ENCODE peak calls at places on chromosomes 16 and 17, in eight cellular contexts. E is heart right ventricle, D is dorsolateral prefrontal cortex, S is fibroblast of villous mesenchyme, F is HCT116, V is astrocyte of the cerebellum, N is GM13977, J is endothelial cell. G is an unnamed sample.
A peak's percentile ranks its signal among the peaks of the same experiment; 100 is the strongest.

GRCh38 chr16:26992661-26993365 is 73.9 kb upstream of the C16orf82 start:
- DNase-seq in E (no peak), D (no peak), V (no peak), S (no peak), N (no peak), J (no peak), F (no peak), G (no peak)

GRCh38 chr16:55508941-55509920 is at the start of gene LPCAT2:
- DNase-seq in F (peak; percentile 71), V (peak; percentile 62), D (peak; percentile 81), S (peak; percentile 87), J (peak; percentile 88), E (peak; percentile 85), N (peak; percentile 52), G (peak; percentile 65)

GRCh38 chr17:30950669-30951399 is 20.0 kb upstream of the RNF135 start:
- DNase-seq in V (peak; percentile 12), S (peak; percentile 95), D (no peak), N (no peak), F (no peak), E (peak; percentile 85), J (no peak), G (no peak)

GRCh38 chr17:56978441-56979090 is 635 bp downstream of the SCPEP1 start:
- DNase-seq in F (no peak), V (no peak), S (peak; percentile 57), J (no peak), D (no peak), E (no peak), N (peak; percentile 74), G (peak; percentile 31)

GRCh38 chr16:3754304-3754703 is 37.0 kb upstream of the TRAP1 start:
- DNase-seq in S (peak; percentile 23), D (no peak), F (no peak), E (no peak), V (no peak), J (no peak), N (no peak), G (no peak)

GRCh38 chr16:87143661-87144121 is 173.5 kb downstream of the C16orf95 start:
- DNase-seq in E (no peak), F (no peak), S (no peak), J (no peak), D (no peak), V (no peak), N (no peak), G (no peak)

GRCh38 chr16:84284168-84284722 is 10.4 kb upstream of the WFDC1 start:
- DNase-seq in E (peak; percentile 62), S (peak; percentile 85), D (no peak), V (no peak), F (no peak), N (no peak), J (no peak), G (no peak)

GRCh38 chr17:49249890-49250522 is 19.4 kb upstream of the PHOSPHO1 start:
- DNase-seq in F (no peak), E (no peak), V (no peak), J (no peak), D (no peak), N (no peak), S (no peak), G (no peak)

GRCh38 chr16:85015481-85016177 is 4.3 kb upstream of the ZDHHC7 start:
- DNase-seq in V (no peak), F (no peak), S (peak; percentile 53), J (no peak), E (no peak), N (no peak), D (no peak), G (no peak)

GRCh38 chr17:2366747-2367494 is 29.6 kb downstream of the SGSM2 start:
- DNase-seq in S (no peak), F (no peak), J (peak; percentile 44), D (no peak), N (no peak), V (no peak), E (no peak), G (no peak)

GRCh38 chr17:80220709-80221215 is 535 bp downstream of the SLC26A11 start:
- DNase-seq in E (no peak), V (no peak), F (no peak), J (peak; percentile 30), D (no peak), S (peak; percentile 15), N (no peak), G (no peak)

GRCh38 chr16:12545792-12546342 is 257.8 kb downstream of the CPPED1 start:
- DNase-seq in N (no peak), J (no peak), D (no peak), V (no peak), S (no peak), F (no peak), E (no peak), G (no peak)

GRCh38 chr17:29292071-29292991 is 1.6 kb downstream of the NUFIP2 start:
- DNase-seq in D (peak; percentile 59), V (peak; percentile 28), S (peak; percentile 55), J (peak; percentile 43), F (no peak), N (peak; percentile 63), E (peak; percentile 70), G (peak; percentile 70)

GRCh38 chr16:75023019-75023418 is 24.2 kb downstream of the ZNRF1 start:
- DNase-seq in J (no peak), E (no peak), D (no peak), F (no peak), V (no peak), N (no peak), S (no peak), G (no peak)

GRCh38 chr17:44209786-44210341 is 9.6 kb downstream of the UBTF start:
- DNase-seq in V (no peak), N (peak; percentile 79), S (no peak), D (no peak), F (no peak), J (no peak), E (no peak), G (peak; percentile 80)

GRCh38 chr17:61338000-61338864 is 61.4 kb upstream of the TBX2 start:
- DNase-seq in N (no peak), F (peak; percentile 84), J (no peak), D (no peak), S (peak; percentile 80), V (peak; percentile 27), E (no peak), G (no peak)

GRCh38 chr16:19166500-19166899 is 1.5 kb upstream of the SYT17 start:
- DNase-seq in S (no peak), N (no peak), V (no peak), E (no peak), F (peak; percentile 29), J (no peak), D (no peak), G (no peak)

GRCh38 chr17:45317113-45317820 is 447 bp upstream of the MAP3K14 start:
- DNase-seq in F (peak; percentile 100), N (peak; percentile 99), J (peak; percentile 99), V (peak; percentile 100), D (peak; percentile 99), E (peak; percentile 100), S (peak; percentile 100), G (peak; percentile 100)
- TF ChIP-seq CTCF in F (no peak), N (no peak), J (no peak), V (no peak), D (peak; percentile 21), E (no peak), S (no peak), G (no peak)

DNA sequence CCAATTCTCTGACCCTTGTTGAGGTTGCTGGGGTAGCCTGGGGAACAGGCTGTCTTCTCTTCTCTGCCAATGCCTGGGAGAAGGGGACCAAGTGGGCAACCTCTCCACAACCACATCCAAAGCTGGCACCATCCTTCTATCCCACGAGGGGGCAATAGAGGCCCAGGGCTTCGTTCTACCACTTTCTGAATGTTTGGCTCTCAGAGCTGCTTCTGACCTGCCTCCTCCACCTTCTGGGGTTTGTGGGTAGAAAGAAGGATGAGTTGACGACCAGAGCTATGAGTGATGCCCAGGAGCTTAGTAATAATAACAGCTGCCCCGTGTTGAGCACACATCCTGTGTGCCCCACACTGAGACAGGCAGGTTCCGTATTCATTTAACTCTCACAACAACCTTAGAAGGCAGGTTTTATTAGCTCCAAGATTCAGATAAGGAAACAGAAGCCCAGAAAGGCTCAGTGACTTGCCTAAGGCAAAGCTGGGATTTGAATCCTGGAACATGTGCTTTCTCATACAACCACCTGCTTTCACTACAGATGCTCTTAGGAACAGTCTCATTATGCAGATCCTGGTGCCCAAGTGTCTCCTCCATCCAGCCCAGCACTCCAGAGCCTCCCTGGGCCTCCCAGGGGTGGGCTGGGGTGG is 11.1 kb downstream of the TSPOAP1 start:
- DNase-seq in V (peak; percentile 23), F (peak; percentile 72), J (peak; percentile 54), N (peak; percentile 80), S (peak; percentile 41), E (no peak), D (no peak), G (peak; percentile 89)
- TF ChIP-seq CTCF in V (peak; percentile 83), F (peak; percentile 99), J (peak; percentile 30), N (peak; percentile 69), S (peak; percentile 87), E (peak; percentile 43), D (peak; percentile 51), G (peak; percentile 78)

GRCh38 chr16:2428787-2429036 is 535 bp upstream of the CCNF start:
- DNase-seq in V (no peak), S (no peak), J (no peak), E (no peak), N (no peak), F (no peak), D (no peak), G (no peak)
- TF ChIP-seq CTCF in V (peak; percentile 1), S (no peak), J (no peak), E (no peak), N (no peak), F (no peak), D (no peak), G (no peak)

DNA sequence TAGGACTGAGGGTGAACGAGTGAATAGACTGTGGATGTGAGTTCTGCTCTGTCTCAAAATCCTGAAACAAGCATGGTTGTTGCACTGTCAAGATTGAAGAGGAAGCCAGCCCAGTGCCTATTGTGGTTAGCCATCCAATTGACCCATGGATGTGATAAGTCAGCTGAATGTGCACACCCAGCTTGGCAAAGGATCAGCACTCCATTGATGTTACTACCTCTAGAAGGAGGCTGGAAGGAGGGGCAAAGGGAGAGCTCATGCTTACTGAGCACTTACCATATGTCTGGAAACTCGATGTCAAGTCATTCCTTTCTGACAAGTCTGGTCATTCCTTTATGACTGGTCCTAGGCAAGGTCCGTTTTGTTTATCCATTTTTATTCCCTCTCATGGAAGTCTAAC is 4.4 kb downstream of the TMEM114 start:
- DNase-seq in V (no peak), F (no peak), N (no peak), D (no peak), S (no peak), E (no peak), J (no peak), G (no peak)
- TF ChIP-seq CTCF in V (no peak), F (no peak), N (no peak), D (no peak), S (no peak), E (no peak), J (no peak), G (no peak)

DNA sequence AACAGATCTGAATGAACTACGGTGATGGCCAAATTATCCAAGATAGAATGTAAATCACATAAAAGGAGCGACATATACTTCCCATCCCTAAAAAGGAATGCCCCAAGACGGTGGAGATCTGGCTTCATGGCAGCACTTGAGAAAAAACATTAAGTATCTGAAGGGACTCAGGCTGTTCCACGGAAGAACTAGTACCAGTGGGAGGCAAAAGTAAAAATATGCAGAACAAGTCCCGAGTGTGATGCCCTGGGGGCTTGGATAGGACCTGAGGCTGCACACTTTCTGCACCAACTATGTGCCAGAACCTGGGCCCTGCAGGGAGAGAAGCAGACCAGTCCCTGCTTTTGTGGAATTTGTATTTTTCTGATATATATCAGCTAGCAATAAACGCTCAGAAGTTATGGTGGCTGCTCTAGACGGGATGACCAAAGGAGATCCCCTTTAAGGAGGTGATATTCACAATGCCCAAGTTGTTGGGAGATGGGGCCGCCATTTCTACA is 538 bp upstream of the CKLF start:
- DNase-seq in V (no peak), J (no peak), S (no peak), D (no peak), N (no peak), E (no peak), F (no peak), G (peak; percentile 26)
- TF ChIP-seq CTCF in V (no peak), J (no peak), S (no peak), D (no peak), N (no peak), E (no peak), F (no peak), G (no peak)

G was measured in activated CD8-positive, alpha-beta T cell treated with anti-CD3 and anti-CD28 coated beads for 36 hours.